ENCODE peak calls at places on chromosomes 6 and 20, in four cellular contexts. Q is activated T-helper 1 cell treated with Interleukin-2 at 50 U/mL for 16 hours; E is naive thymus-derived CD8-positive, alpha-beta T cell; S is effector memory CD8-positive, alpha-beta T cell. K is an unnamed sample.
A peak's percentile ranks its signal among the peaks of the same experiment; 100 is the strongest.

GRCh38 chr20:50412069-50412468 is 98.1 kb upstream of the PTPN1 start:
- DNase-seq in Q (no peak), E (no peak), S (no peak), K (no peak)

GRCh38 chr20:23320317-23320716 is 30.3 kb upstream of the NXT1 start:
- DNase-seq in Q (no peak), E (no peak), S (no peak), K (no peak)

GRCh38 chr20:45827030-45827652 is at the start of gene TNNC2:
- DNase-seq in Q (no peak), E (no peak), S (no peak), K (no peak)

GRCh38 chr20:58986286-58986967 is 5.4 kb downstream of the NELFCD start:
- DNase-seq in Q (no peak), E (no peak), S (no peak), K (no peak)

GRCh38 chr6:6649824-6650349 is 61.4 kb downstream of the LY86 start:
- DNase-seq in Q (no peak), E (no peak), S (no peak), K (no peak)

GRCh38 chr20:58378056-58378455 is 11.0 kb upstream of the VAPB start:
- DNase-seq in Q (no peak), E (no peak), S (no peak), K (no peak)

GRCh38 chr6:169723200-169723909 is 945 bp downstream of the PHF10 start:
- DNase-seq in Q (peak; percentile 58), E (peak; percentile 74), S (peak; percentile 69), K (peak; percentile 79)

GRCh38 chr6:134593887-134594286 is 276.0 kb upstream of the SGK1 start:
- DNase-seq in Q (no peak), E (no peak), S (no peak), K (no peak)

GRCh38 chr20:49290608-49291191 is 12.8 kb upstream of the ZNFX1 start:
- DNase-seq in Q (no peak), E (no peak), S (no peak), K (no peak)

GRCh38 chr6:3412779-3413500 is 43.9 kb downstream of the SLC22A23 start:
- DNase-seq in Q (no peak), E (no peak), S (no peak), K (no peak)

K was measured in CD4-positive, alpha-beta memory T cell.